ENCODE peak calls at places on chromosomes 16 and 17, in ten cellular contexts. One of them, this sample, is unnamed.
A peak's percentile ranks its signal among the peaks of the same experiment; 100 is the strongest.

GRCh38 chr17:21365016-21365415 is 11.1 kb upstream of the KCNJ12 start:
- DNase-seq in kidney: peak; percentile 52
- DNase-seq in heart left ventricle: no peak
- DNase-seq in CD4-positive, CD25-positive, alpha-beta regulatory T cell: no peak
- DNase-seq in fibroblast of pulmonary artery: no peak
- DNase-seq in choroid plexus epithelial cell: no peak
- DNase-seq in SJCRH30: no peak
- DNase-seq in PC-3: no peak
- DNase-seq in aorta: no peak
- DNase-seq in effector memory CD4-positive, alpha-beta T cell: no peak
- DNase-seq in this sample: no peak

GRCh38 chr17:18960803-18961511 is 9.0 kb downstream of the SLC5A10 start:
- DNase-seq in kidney: peak; percentile 90
- DNase-seq in heart left ventricle: peak; percentile 81
- DNase-seq in CD4-positive, CD25-positive, alpha-beta regulatory T cell: peak; percentile 48
- DNase-seq in fibroblast of pulmonary artery: peak; percentile 71
- DNase-seq in choroid plexus epithelial cell: peak; percentile 69
- DNase-seq in SJCRH30: peak; percentile 89
- DNase-seq in PC-3: peak; percentile 82
- DNase-seq in aorta: peak; percentile 86
- DNase-seq in effector memory CD4-positive, alpha-beta T cell: peak; percentile 63
- DNase-seq in this sample: peak; percentile 83

GRCh38 chr16:54266363-54266955 is 20.1 kb downstream of the IRX3 start:
- DNase-seq in kidney: no peak
- DNase-seq in heart left ventricle: no peak
- DNase-seq in CD4-positive, CD25-positive, alpha-beta regulatory T cell: no peak
- DNase-seq in fibroblast of pulmonary artery: peak; percentile 51
- DNase-seq in choroid plexus epithelial cell: peak; percentile 56
- DNase-seq in SJCRH30: no peak
- DNase-seq in PC-3: no peak
- DNase-seq in aorta: no peak
- DNase-seq in effector memory CD4-positive, alpha-beta T cell: no peak
- DNase-seq in this sample: peak; percentile 57

GRCh38 chr17:4950075-4950756 is 703 bp upstream of the ENO3 start:
- DNase-seq in kidney: peak; percentile 92
- DNase-seq in heart left ventricle: peak; percentile 84
- DNase-seq in CD4-positive, CD25-positive, alpha-beta regulatory T cell: peak; percentile 29
- DNase-seq in fibroblast of pulmonary artery: no peak
- DNase-seq in choroid plexus epithelial cell: no peak
- DNase-seq in SJCRH30: peak; percentile 63
- DNase-seq in PC-3: peak; percentile 11
- DNase-seq in aorta: peak; percentile 77
- DNase-seq in effector memory CD4-positive, alpha-beta T cell: no peak
- DNase-seq in this sample: no peak

GRCh38 chr16:84725481-84726078 is 25.8 kb downstream of the USP10 start:
- DNase-seq in kidney: no peak
- DNase-seq in heart left ventricle: no peak
- DNase-seq in CD4-positive, CD25-positive, alpha-beta regulatory T cell: no peak
- DNase-seq in fibroblast of pulmonary artery: no peak
- DNase-seq in choroid plexus epithelial cell: no peak
- DNase-seq in SJCRH30: no peak
- DNase-seq in PC-3: no peak
- DNase-seq in aorta: no peak
- DNase-seq in effector memory CD4-positive, alpha-beta T cell: no peak
- DNase-seq in this sample: no peak

GRCh38 chr17:15180121-15180561 is 85.0 kb downstream of the PMP22 start:
- DNase-seq in kidney: no peak
- DNase-seq in heart left ventricle: no peak
- DNase-seq in CD4-positive, CD25-positive, alpha-beta regulatory T cell: no peak
- DNase-seq in fibroblast of pulmonary artery: no peak
- DNase-seq in choroid plexus epithelial cell: no peak
- DNase-seq in SJCRH30: no peak
- DNase-seq in PC-3: no peak
- DNase-seq in aorta: no peak
- DNase-seq in effector memory CD4-positive, alpha-beta T cell: no peak
- DNase-seq in this sample: no peak

GRCh38 chr17:4554441-4554996 is 665 bp downstream of the MYBBP1A start:
- DNase-seq in kidney: peak; percentile 82
- DNase-seq in heart left ventricle: no peak
- DNase-seq in CD4-positive, CD25-positive, alpha-beta regulatory T cell: no peak
- DNase-seq in fibroblast of pulmonary artery: no peak
- DNase-seq in choroid plexus epithelial cell: no peak
- DNase-seq in SJCRH30: no peak
- DNase-seq in PC-3: no peak
- DNase-seq in aorta: peak; percentile 45
- DNase-seq in effector memory CD4-positive, alpha-beta T cell: no peak
- DNase-seq in this sample: no peak

GRCh38 chr17:41619162-41619933 is 5.0 kb downstream of the KRT17 start:
- DNase-seq in kidney: no peak
- DNase-seq in heart left ventricle: no peak
- DNase-seq in CD4-positive, CD25-positive, alpha-beta regulatory T cell: no peak
- DNase-seq in fibroblast of pulmonary artery: no peak
- DNase-seq in choroid plexus epithelial cell: no peak
- DNase-seq in SJCRH30: no peak
- DNase-seq in PC-3: no peak
- DNase-seq in aorta: peak; percentile 24
- DNase-seq in effector memory CD4-positive, alpha-beta T cell: no peak
- DNase-seq in this sample: no peak

GRCh38 chr16:15672514-15673167 is 22.6 kb downstream of the NDE1 start:
- DNase-seq in kidney: peak; percentile 95
- DNase-seq in heart left ventricle: peak; percentile 93
- DNase-seq in CD4-positive, CD25-positive, alpha-beta regulatory T cell: peak; percentile 82
- DNase-seq in fibroblast of pulmonary artery: peak; percentile 98
- DNase-seq in choroid plexus epithelial cell: peak; percentile 98
- DNase-seq in SJCRH30: no peak
- DNase-seq in PC-3: peak; percentile 92
- DNase-seq in aorta: peak; percentile 96
- DNase-seq in effector memory CD4-positive, alpha-beta T cell: peak; percentile 67
- DNase-seq in this sample: peak; percentile 98

GRCh38 chr16:68086336-68086821 is 1.2 kb downstream of the NFATC3 start:
- DNase-seq in kidney: no peak
- DNase-seq in heart left ventricle: no peak
- DNase-seq in CD4-positive, CD25-positive, alpha-beta regulatory T cell: no peak
- DNase-seq in fibroblast of pulmonary artery: peak; percentile 44
- DNase-seq in choroid plexus epithelial cell: peak; percentile 43
- DNase-seq in SJCRH30: no peak
- DNase-seq in PC-3: peak; percentile 35
- DNase-seq in aorta: no peak
- DNase-seq in effector memory CD4-positive, alpha-beta T cell: no peak
- DNase-seq in this sample: no peak

GRCh38 chr16:66364117-66364958 is 2.2 kb upstream of the CDH5 start:
- DNase-seq in kidney: peak; percentile 87
- DNase-seq in heart left ventricle: peak; percentile 76
- DNase-seq in CD4-positive, CD25-positive, alpha-beta regulatory T cell: no peak
- DNase-seq in fibroblast of pulmonary artery: peak; percentile 90
- DNase-seq in choroid plexus epithelial cell: peak; percentile 23
- DNase-seq in SJCRH30: peak; percentile 45
- DNase-seq in PC-3: peak; percentile 53
- DNase-seq in aorta: no peak
- DNase-seq in effector memory CD4-positive, alpha-beta T cell: no peak
- DNase-seq in this sample: peak; percentile 80

GRCh38 chr16:57884655-57885133 is 82.4 kb upstream of the KIFC3 start:
- DNase-seq in kidney: no peak
- DNase-seq in heart left ventricle: no peak
- DNase-seq in CD4-positive, CD25-positive, alpha-beta regulatory T cell: no peak
- DNase-seq in fibroblast of pulmonary artery: no peak
- DNase-seq in choroid plexus epithelial cell: no peak
- DNase-seq in SJCRH30: no peak
- DNase-seq in PC-3: no peak
- DNase-seq in aorta: no peak
- DNase-seq in effector memory CD4-positive, alpha-beta T cell: no peak
- DNase-seq in this sample: no peak

GRCh38 chr16:67430504-67431076 is 331 bp upstream of the HSD11B2 start:
- DNase-seq in kidney: peak; percentile 89
- DNase-seq in heart left ventricle: no peak
- DNase-seq in CD4-positive, CD25-positive, alpha-beta regulatory T cell: no peak
- DNase-seq in fibroblast of pulmonary artery: no peak
- DNase-seq in choroid plexus epithelial cell: no peak
- DNase-seq in SJCRH30: no peak
- DNase-seq in PC-3: peak; percentile 52
- DNase-seq in aorta: peak; percentile 53
- DNase-seq in effector memory CD4-positive, alpha-beta T cell: no peak
- DNase-seq in this sample: no peak

GRCh38 chr16:72722552-72722951 is 325.4 kb downstream of the ZFHX3 start:
- DNase-seq in kidney: no peak
- DNase-seq in heart left ventricle: no peak
- DNase-seq in CD4-positive, CD25-positive, alpha-beta regulatory T cell: no peak
- DNase-seq in fibroblast of pulmonary artery: no peak
- DNase-seq in choroid plexus epithelial cell: no peak
- DNase-seq in SJCRH30: no peak
- DNase-seq in PC-3: no peak
- DNase-seq in aorta: no peak
- DNase-seq in effector memory CD4-positive, alpha-beta T cell: no peak
- DNase-seq in this sample: no peak

GRCh38 chr16:79381552-79382042 is 218.9 kb downstream of the MAF start:
- DNase-seq in kidney: no peak
- DNase-seq in heart left ventricle: no peak
- DNase-seq in CD4-positive, CD25-positive, alpha-beta regulatory T cell: no peak
- DNase-seq in fibroblast of pulmonary artery: no peak
- DNase-seq in choroid plexus epithelial cell: peak; percentile 34
- DNase-seq in SJCRH30: no peak
- DNase-seq in PC-3: no peak
- DNase-seq in aorta: no peak
- DNase-seq in effector memory CD4-positive, alpha-beta T cell: no peak
- DNase-seq in this sample: no peak

GRCh38 chr16:79375351-79375750 is 225.2 kb downstream of the MAF start:
- DNase-seq in kidney: no peak
- DNase-seq in heart left ventricle: no peak
- DNase-seq in CD4-positive, CD25-positive, alpha-beta regulatory T cell: no peak
- DNase-seq in fibroblast of pulmonary artery: no peak
- DNase-seq in choroid plexus epithelial cell: no peak
- DNase-seq in SJCRH30: no peak
- DNase-seq in PC-3: no peak
- DNase-seq in aorta: no peak
- DNase-seq in effector memory CD4-positive, alpha-beta T cell: no peak
- DNase-seq in this sample: no peak

GRCh38 chr16:79379083-79379482 is 221.5 kb downstream of the MAF start:
- DNase-seq in kidney: no peak
- DNase-seq in heart left ventricle: no peak
- DNase-seq in CD4-positive, CD25-positive, alpha-beta regulatory T cell: no peak
- DNase-seq in fibroblast of pulmonary artery: no peak
- DNase-seq in choroid plexus epithelial cell: no peak
- DNase-seq in SJCRH30: no peak
- DNase-seq in PC-3: no peak
- DNase-seq in aorta: no peak
- DNase-seq in effector memory CD4-positive, alpha-beta T cell: no peak
- DNase-seq in this sample: no peak

GRCh38 chr16:79386299-79386698 is 214.2 kb downstream of the MAF start:
- DNase-seq in kidney: no peak
- DNase-seq in heart left ventricle: no peak
- DNase-seq in CD4-positive, CD25-positive, alpha-beta regulatory T cell: no peak
- DNase-seq in fibroblast of pulmonary artery: no peak
- DNase-seq in choroid plexus epithelial cell: no peak
- DNase-seq in SJCRH30: no peak
- DNase-seq in PC-3: no peak
- DNase-seq in aorta: no peak
- DNase-seq in effector memory CD4-positive, alpha-beta T cell: no peak
- DNase-seq in this sample: no peak

GRCh38 chr16:79380990-79381389 is 219.5 kb downstream of the MAF start:
- DNase-seq in kidney: no peak
- DNase-seq in heart left ventricle: no peak
- DNase-seq in CD4-positive, CD25-positive, alpha-beta regulatory T cell: peak; percentile 33
- DNase-seq in fibroblast of pulmonary artery: no peak
- DNase-seq in choroid plexus epithelial cell: peak; percentile 34
- DNase-seq in SJCRH30: no peak
- DNase-seq in PC-3: no peak
- DNase-seq in aorta: no peak
- DNase-seq in effector memory CD4-positive, alpha-beta T cell: no peak
- DNase-seq in this sample: no peak
- H3K4me3 ChIP-seq in kidney: no peak overlapping the region
- H3K4me3 ChIP-seq in heart left ventricle: no peak overlapping the region
- H3K4me3 ChIP-seq in CD4-positive, CD25-positive, alpha-beta regulatory T cell: peak overlapping the region; percentile 73
- H3K4me3 ChIP-seq in fibroblast of pulmonary artery: no peak overlapping the region
- H3K4me3 ChIP-seq in choroid plexus epithelial cell: no peak overlapping the region
- H3K4me3 ChIP-seq in SJCRH30: no peak overlapping the region
- H3K4me3 ChIP-seq in PC-3: no peak overlapping the region
- H3K4me3 ChIP-seq in aorta: no peak overlapping the region
- H3K4me3 ChIP-seq in effector memory CD4-positive, alpha-beta T cell: peak overlapping the region; percentile 26
- H3K4me3 ChIP-seq in this sample: no peak overlapping the region

GRCh38 chr17:67481808-67482207 is 104.7 kb downstream of the PITPNC1 start:
- DNase-seq in kidney: no peak
- DNase-seq in heart left ventricle: no peak
- DNase-seq in CD4-positive, CD25-positive, alpha-beta regulatory T cell: no peak
- DNase-seq in fibroblast of pulmonary artery: peak; percentile 83
- DNase-seq in choroid plexus epithelial cell: peak; percentile 65
- DNase-seq in SJCRH30: no peak
- DNase-seq in PC-3: peak; percentile 81
- DNase-seq in aorta: no peak
- DNase-seq in effector memory CD4-positive, alpha-beta T cell: no peak
- DNase-seq in this sample: no peak
- H3K4me3 ChIP-seq in kidney: no peak overlapping the region
- H3K4me3 ChIP-seq in heart left ventricle: no peak overlapping the region
- H3K4me3 ChIP-seq in CD4-positive, CD25-positive, alpha-beta regulatory T cell: no peak overlapping the region
- H3K4me3 ChIP-seq in fibroblast of pulmonary artery: no peak overlapping the region
- H3K4me3 ChIP-seq in choroid plexus epithelial cell: no peak overlapping the region
- H3K4me3 ChIP-seq in SJCRH30: no peak overlapping the region
- H3K4me3 ChIP-seq in PC-3: no peak overlapping the region
- H3K4me3 ChIP-seq in aorta: no peak overlapping the region
- H3K4me3 ChIP-seq in effector memory CD4-positive, alpha-beta T cell: no peak overlapping the region
- H3K4me3 ChIP-seq in this sample: no peak overlapping the region

GRCh38 chr16:46889942-46890300 is 5.8 kb downstream of the GPT2 start:
- DNase-seq in kidney: no peak
- DNase-seq in heart left ventricle: no peak
- DNase-seq in CD4-positive, CD25-positive, alpha-beta regulatory T cell: no peak
- DNase-seq in fibroblast of pulmonary artery: no peak
- DNase-seq in choroid plexus epithelial cell: no peak
- DNase-seq in SJCRH30: no peak
- DNase-seq in PC-3: no peak
- DNase-seq in aorta: no peak
- DNase-seq in effector memory CD4-positive, alpha-beta T cell: no peak
- DNase-seq in this sample: no peak
- H3K4me3 ChIP-seq in kidney: no peak overlapping the region
- H3K4me3 ChIP-seq in heart left ventricle: no peak overlapping the region
- H3K4me3 ChIP-seq in CD4-positive, CD25-positive, alpha-beta regulatory T cell: no peak overlapping the region
- H3K4me3 ChIP-seq in fibroblast of pulmonary artery: no peak overlapping the region
- H3K4me3 ChIP-seq in choroid plexus epithelial cell: no peak overlapping the region
- H3K4me3 ChIP-seq in SJCRH30: no peak overlapping the region
- H3K4me3 ChIP-seq in PC-3: no peak overlapping the region
- H3K4me3 ChIP-seq in aorta: no peak overlapping the region
- H3K4me3 ChIP-seq in effector memory CD4-positive, alpha-beta T cell: no peak overlapping the region
- H3K4me3 ChIP-seq in this sample: no peak overlapping the region

DNA sequence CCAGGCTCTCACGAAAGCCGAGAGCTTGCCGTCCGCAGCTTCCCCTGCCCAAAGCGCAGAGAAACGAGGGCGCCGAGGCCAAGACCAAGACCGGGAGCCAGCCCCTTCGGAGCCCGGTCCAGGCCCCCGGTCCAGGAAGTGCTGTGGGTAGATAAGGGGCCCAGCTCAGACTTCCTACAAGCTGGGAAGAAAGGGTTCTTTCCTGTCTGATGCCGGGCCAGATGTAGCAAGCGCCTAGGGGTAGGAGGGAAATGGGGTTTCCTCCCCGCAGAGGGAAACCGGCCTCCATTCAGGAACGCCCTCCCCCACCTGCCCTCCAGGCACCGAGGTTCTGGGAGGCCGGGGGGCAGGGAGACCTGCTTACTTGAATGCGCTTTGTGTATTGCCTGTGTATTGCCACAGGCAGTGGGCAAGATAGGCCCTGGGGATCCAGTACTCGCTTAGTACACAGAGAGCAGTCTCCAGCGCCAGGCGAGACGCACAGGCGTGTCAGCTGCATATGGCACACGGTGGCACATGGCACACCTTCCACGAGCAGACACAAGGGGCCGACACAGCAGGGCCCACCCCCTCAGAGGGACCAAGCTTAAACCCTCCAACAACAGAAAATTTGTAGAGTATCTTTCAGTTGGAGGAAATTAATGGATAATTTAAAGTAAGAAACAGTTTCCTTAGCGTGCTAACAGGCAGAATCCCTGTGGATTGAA is 1.0 kb upstream of the CYB561 start:
- DNase-seq in kidney: no peak
- DNase-seq in heart left ventricle: peak; percentile 38
- DNase-seq in CD4-positive, CD25-positive, alpha-beta regulatory T cell: peak; percentile 13
- DNase-seq in fibroblast of pulmonary artery: peak; percentile 81
- DNase-seq in choroid plexus epithelial cell: no peak
- DNase-seq in SJCRH30: no peak
- DNase-seq in PC-3: peak; percentile 23
- DNase-seq in aorta: no peak
- DNase-seq in effector memory CD4-positive, alpha-beta T cell: peak; percentile 58
- DNase-seq in this sample: no peak
- H3K4me3 ChIP-seq in kidney: peak overlapping the region; percentile 42
- H3K4me3 ChIP-seq in heart left ventricle: peak overlapping the region; percentile 63
- H3K4me3 ChIP-seq in CD4-positive, CD25-positive, alpha-beta regulatory T cell: no peak overlapping the region
- H3K4me3 ChIP-seq in fibroblast of pulmonary artery: peak overlapping the region; percentile 51
- H3K4me3 ChIP-seq in choroid plexus epithelial cell: peak overlapping the region; percentile 59
- H3K4me3 ChIP-seq in SJCRH30: no peak overlapping the region
- H3K4me3 ChIP-seq in PC-3: peak overlapping the region; percentile 93
- H3K4me3 ChIP-seq in aorta: peak overlapping the region; percentile 29
- H3K4me3 ChIP-seq in effector memory CD4-positive, alpha-beta T cell: peak overlapping the region; percentile 63
- H3K4me3 ChIP-seq in this sample: peak overlapping the region; percentile 71